ENCODE peak calls at places on chromosomes 12 and 14, in four cellular contexts. T is naive thymus-derived CD4-positive, alpha-beta T cell; O is nephron progenitor cell; I is stimulated activated CD8-positive, alpha-beta memory T cell treated with anti-CD3 and anti-CD28 coated beads, Interleukin-4, amount 100 ng/mL, for 1 hour. C is an unnamed sample.

GRCh38 chr14:68766299-68767247 is 26.3 kb downstream of the ZFP36L1 start:
- DNase-seq in T (no peak), I (no peak), O (no peak), C (no peak)

GRCh38 chr12:113461666-113462065 is 10.0 kb downstream of the LHX5 start:
- DNase-seq in O (no peak), I (no peak), T (no peak), C (no peak)

GRCh38 chr12:52521175-52521574 is 981 bp upstream of the KRT5 start:
- DNase-seq in I (no peak), O (no peak), T (no peak), C (no peak)

GRCh38 chr14:99879401-99880295 is 86.4 kb downstream of the EML1 start:
- DNase-seq in I (no peak), T (no peak), O (no peak), C (no peak)

GRCh38 chr12:81296556-81297305 is 218.9 kb downstream of the ACSS3 start:
- DNase-seq in T (no peak), I (no peak), O (no peak), C (no peak)

GRCh38 chr12:13190275-13190674 is 6.3 kb upstream of the EMP1 start:
- DNase-seq in T (no peak), I (no peak), O (no peak), C (no peak)

GRCh38 chr12:48189331-48190125 is 6.1 kb downstream of the CCDC184 start:
- DNase-seq in T (peak), O (peak), I (peak), C (peak)

GRCh38 chr14:92694807-92695206 is 53.6 kb downstream of the LGMN start:
- DNase-seq in T (no peak), O (no peak), I (no peak), C (no peak)

GRCh38 chr12:42794811-42795210 is 205.3 kb upstream of the PRICKLE1 start:
- DNase-seq in T (no peak), O (no peak), I (no peak), C (no peak)

GRCh38 chr14:61139006-61139599 is 142.0 kb downstream of the TMEM30B start:
- DNase-seq in O (no peak), I (no peak), T (no peak), C (no peak)

GRCh38 chr12:98060421-98060820 is 455.0 kb upstream of the TMPO start:
- DNase-seq in O (no peak), T (no peak), I (no peak), C (no peak)

GRCh38 chr12:47768323-47768811 is 4.7 kb upstream of the SLC48A1 start:
- DNase-seq in O (no peak), I (no peak), T (no peak), C (no peak)

GRCh38 chr12:62684586-62685295 is 218.1 kb downstream of the MON2 start:
- DNase-seq in I (no peak), T (no peak), O (no peak), C (no peak)

GRCh38 chr12:122226366-122227222 is 742 bp upstream of the DIABLO start:
- DNase-seq in T (peak), I (no peak), O (no peak), C (no peak)

GRCh38 chr14:69291396-69291795 is 31.4 kb downstream of the GALNT16 start:
- DNase-seq in T (no peak), O (no peak), I (no peak), C (peak)

GRCh38 chr12:31570880-31571279 is 20.1 kb downstream of the DENND5B start:
- DNase-seq in O (no peak), I (no peak), T (no peak), C (no peak)

GRCh38 chr14:26199599-26200370 is 398.0 kb downstream of the NOVA1 start:
- DNase-seq in O (no peak), T (no peak), I (no peak), C (no peak)

GRCh38 chr12:57717846-57718640 is 20.5 kb downstream of the AGAP2 start:
- DNase-seq in T (no peak), O (no peak), I (no peak), C (no peak)

GRCh38 chr12:54431911-54432814 is 13.1 kb upstream of the ITGA5 start:
- DNase-seq in T (no peak), I (no peak), O (peak), C (peak)

GRCh38 chr14:51478241-51478640 is 173.5 kb upstream of the FRMD6 start:
- DNase-seq in O (no peak), T (no peak), I (no peak), C (no peak)

C was measured in activated CD8-positive, alpha-beta memory T cell treated with anti-CD3 and anti-CD28 coated beads, Interleukin-2, amount 10 ng/mL, durations not matched to agents 7 days and 5 days.